ENCODE peak calls at places on chromosomes 6 and 20, in eight cellular contexts. R is ovary, T is H1, B is SK-N-SH, M is A549, U is stomach, K is transverse colon, C is upper lobe of left lung. J is an unnamed sample.

GRCh38 chr6:120198033-120198432 is 848.5 kb upstream of the MAN1A1 start:
- DNase-seq in R (no peak), T (no peak), B (peak), M (no peak), U (no peak), K (no peak), C (no peak), J (no peak)

GRCh38 chr6:53033764-53034163 is 31.4 kb upstream of the FBXO9 start:
- DNase-seq in R (peak), T (no peak), B (no peak), M (no peak), U (no peak), K (no peak), C (no peak), J (no peak)

GRCh38 chr6:157098999-157099398 is 224.3 kb downstream of the TMEM242 start:
- DNase-seq in R (no peak), T (no peak), B (no peak), M (no peak), U (no peak), K (no peak), C (no peak), J (no peak)

GRCh38 chr6:113050010-113050893 is 703.1 kb downstream of the RFPL4B start:
- DNase-seq in R (no peak), T (no peak), B (no peak), M (no peak), U (no peak), K (no peak), C (no peak), J (no peak)

GRCh38 chr20:50746138-50746940 is 15.0 kb downstream of the PARD6B start:
- DNase-seq in R (no peak), T (no peak), B (no peak), M (no peak), U (no peak), K (no peak), C (no peak), J (no peak)

GRCh38 chr20:47152078-47152477 is 204.4 kb downstream of the ZMYND8 start:
- DNase-seq in R (no peak), T (no peak), B (no peak), M (no peak), U (no peak), K (no peak), C (no peak), J (no peak)

GRCh38 chr6:147161974-147162495 is 42.2 kb upstream of the STXBP5 start:
- DNase-seq in R (no peak), T (no peak), B (no peak), M (peak), U (no peak), K (peak), C (no peak), J (no peak)

GRCh38 chr20:42492285-42492684 is 697.4 kb downstream of the PTPRT start:
- DNase-seq in R (no peak), T (no peak), B (no peak), M (no peak), U (no peak), K (no peak), C (no peak), J (no peak)

GRCh38 chr6:149750136-149750609 is 632 bp downstream of the PCMT1 start:
- DNase-seq in R (peak), T (peak), B (peak), M (peak), U (peak), K (peak), C (peak), J (peak)

GRCh38 chr6:147738089-147738488 is 229.6 kb downstream of the SAMD5 start:
- DNase-seq in R (no peak), T (no peak), B (no peak), M (no peak), U (no peak), K (no peak), C (no peak), J (no peak)

GRCh38 chr6:128981716-128982115 is 98.8 kb downstream of the LAMA2 start:
- DNase-seq in R (no peak), T (no peak), B (no peak), M (no peak), U (no peak), K (no peak), C (no peak), J (no peak)

GRCh38 chr6:70834520-70834919 is 122.3 kb downstream of the B3GAT2 start:
- DNase-seq in R (no peak), T (no peak), B (no peak), M (no peak), U (no peak), K (no peak), C (no peak), J (no peak)

GRCh38 chr6:22327881-22328280 is 31.0 kb upstream of the PRL start:
- DNase-seq in R (no peak), T (no peak), B (no peak), M (no peak), U (no peak), K (no peak), C (no peak), J (no peak)

GRCh38 chr6:135743476-135743875 is 108.0 kb upstream of the PDE7B start:
- DNase-seq in R (no peak), T (no peak), B (no peak), M (no peak), U (no peak), K (no peak), C (no peak), J (no peak)

GRCh38 chr6:21390537-21391213 is 202.9 kb upstream of the SOX4 start:
- DNase-seq in R (no peak), T (no peak), B (no peak), M (no peak), U (no peak), K (no peak), C (no peak), J (no peak)

GRCh38 chr20:63772781-63773520 is 33.4 kb downstream of the SLC2A4RG start:
- DNase-seq in R (peak), T (no peak), B (no peak), M (no peak), U (no peak), K (no peak), C (peak), J (no peak)

GRCh38 chr6:44494011-44494501 is 106.5 kb downstream of the CDC5L start:
- DNase-seq in R (no peak), T (no peak), B (no peak), M (peak), U (no peak), K (no peak), C (peak), J (no peak)

GRCh38 chr20:39468703-39469102 is 506.6 kb downstream of the DHX35 start:
- DNase-seq in R (no peak), T (no peak), B (no peak), M (no peak), U (no peak), K (no peak), C (no peak), J (no peak)

GRCh38 chr6:129523814-129524213 is 186.2 kb downstream of the ARHGAP18 start:
- DNase-seq in R (no peak), T (no peak), B (no peak), M (no peak), U (no peak), K (no peak), C (no peak), J (no peak)

GRCh38 chr6:157510329-157511188 is 129.6 kb downstream of the ZDHHC14 start:
- DNase-seq in R (no peak), T (no peak), B (no peak), M (no peak), U (no peak), K (no peak), C (no peak), J (no peak)

GRCh38 chr6:142030115-142030619 is 102.6 kb upstream of the GJE1 start:
- DNase-seq in R (no peak), T (no peak), B (no peak), M (no peak), U (no peak), K (no peak), C (no peak), J (no peak)

GRCh38 chr20:44166477-44166876 is 20.5 kb downstream of the JPH2 start:
- DNase-seq in R (no peak), T (no peak), B (no peak), M (peak), U (no peak), K (no peak), C (no peak), J (no peak)

GRCh38 chr6:56246544-56246940 is 838 bp downstream of the COL21A1 start:
- DNase-seq in R (no peak), T (peak), B (no peak), M (no peak), U (no peak), K (no peak), C (no peak), J (no peak)

GRCh38 chr6:43278524-43279078 is 19.5 kb upstream of the SLC22A7 start:
- DNase-seq in R (no peak), T (no peak), B (no peak), M (peak), U (no peak), K (peak), C (no peak), J (no peak)

GRCh38 chr6:166402582-166403277 is 20.0 kb upstream of the MPC1 start:
- DNase-seq in R (no peak), T (peak), B (peak), M (no peak), U (no peak), K (no peak), C (no peak), J (no peak)

GRCh38 chr20:32581839-32582658 is 3.1 kb downstream of the NOL4L start:
- DNase-seq in R (no peak), T (peak), B (no peak), M (no peak), U (no peak), K (no peak), C (no peak), J (no peak)

GRCh38 chr6:169632841-169633240 is 69.0 kb downstream of the WDR27 start:
- DNase-seq in R (no peak), T (no peak), B (no peak), M (no peak), U (no peak), K (no peak), C (no peak), J (no peak)

GRCh38 chr6:47780510-47781356 is 1.1 kb upstream of the OPN5 start:
- DNase-seq in R (no peak), T (peak), B (peak), M (peak), U (peak), K (peak), C (peak), J (no peak)

GRCh38 chr6:88008411-88008810 is 39.2 kb upstream of the SPACA1 start:
- DNase-seq in R (no peak), T (no peak), B (no peak), M (no peak), U (no peak), K (no peak), C (no peak), J (no peak)

GRCh38 chr6:42569102-42570028 is 5.5 kb downstream of the UBR2 start:
- DNase-seq in R (no peak), T (no peak), B (no peak), M (peak), U (no peak), K (no peak), C (no peak), J (no peak)

GRCh38 chr6:105087571-105088211 is 92.1 kb downstream of the POPDC3 start:
- DNase-seq in R (peak), T (no peak), B (peak), M (peak), U (peak), K (peak), C (peak), J (no peak)

GRCh38 chr6:110778331-110778730 is 36.9 kb downstream of the CDK19 start:
- DNase-seq in R (no peak), T (no peak), B (no peak), M (no peak), U (no peak), K (no peak), C (no peak), J (no peak)

DNA sequence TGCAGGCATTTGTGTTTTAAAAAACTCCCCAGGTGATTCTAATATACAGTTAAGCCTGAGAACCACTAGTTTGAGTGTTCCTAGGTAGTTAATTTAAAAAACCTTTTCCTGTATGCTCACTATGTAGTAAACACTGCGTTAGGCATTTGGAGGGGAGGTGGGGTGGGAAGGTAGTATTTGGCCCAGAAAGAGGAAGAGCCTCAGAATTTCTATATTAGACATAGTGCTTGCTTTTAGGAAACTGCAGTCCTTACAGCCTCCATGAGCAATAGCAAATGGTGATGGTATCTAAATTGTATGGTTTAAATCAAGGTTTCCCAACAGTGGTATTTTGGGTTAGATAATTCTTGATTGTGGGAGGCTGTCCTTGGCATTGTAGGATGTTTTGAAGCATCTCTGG is 61.4 kb upstream of the RIPOR2 start:
- DNase-seq in R (no peak), T (no peak), B (no peak), M (no peak), U (no peak), K (no peak), C (no peak), J (no peak)
- H3K27ac ChIP-seq in R (no peak), T (no peak), B (no peak), M (no peak), U (no peak), K (no peak), C (peak), J (no peak)

GRCh38 chr6:73079978-73080377 is 145.3 kb downstream of the KHDC1L start:
- DNase-seq in R (no peak), T (no peak), B (no peak), M (peak), U (no peak), K (no peak), C (no peak), J (no peak)
- TF ChIP-seq EP300 in R (no peak), T (no peak), B (no peak), M (no peak), U (no peak), K (no peak), C (no peak), J (no peak)

DNA sequence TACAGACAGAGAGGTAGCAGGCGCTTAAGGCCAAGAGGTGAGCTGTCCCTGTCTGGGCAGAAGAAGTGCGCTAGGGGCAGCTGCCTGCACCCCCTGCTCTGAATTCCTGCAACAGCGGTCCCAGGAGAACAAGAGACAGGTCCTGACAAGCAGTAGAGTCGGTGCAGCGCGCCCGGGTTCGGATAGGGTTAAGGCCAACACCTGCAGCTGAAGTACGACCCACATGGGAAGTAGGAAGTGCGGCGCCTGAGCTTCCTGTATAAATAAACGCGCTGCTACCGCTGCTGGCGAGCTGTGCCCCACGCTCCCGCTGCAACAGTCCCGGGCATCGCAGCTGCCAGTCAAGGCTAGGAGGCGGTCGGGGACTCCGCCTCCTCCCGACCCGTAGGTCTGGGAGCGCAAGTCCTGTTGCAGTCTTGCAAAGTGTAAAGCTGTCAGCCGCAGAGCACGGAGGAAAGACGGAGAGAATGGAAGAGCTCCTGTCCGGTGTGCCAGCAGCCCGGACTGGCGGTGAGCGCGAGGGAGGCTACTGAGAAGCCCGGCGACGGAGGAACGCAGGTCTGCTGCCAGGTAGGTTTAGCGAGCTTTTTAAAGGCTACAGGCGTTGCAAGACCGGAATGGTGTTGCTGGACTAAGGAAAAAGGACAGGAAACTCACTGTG is at the start of gene RNF144B:
- DNase-seq in R (peak), T (peak), B (peak), M (peak), U (peak), K (peak), C (peak), J (peak)
- H3K27ac ChIP-seq in R (no peak), T (no peak), B (peak), M (peak), U (peak), K (peak), C (peak), J (peak)

DNA sequence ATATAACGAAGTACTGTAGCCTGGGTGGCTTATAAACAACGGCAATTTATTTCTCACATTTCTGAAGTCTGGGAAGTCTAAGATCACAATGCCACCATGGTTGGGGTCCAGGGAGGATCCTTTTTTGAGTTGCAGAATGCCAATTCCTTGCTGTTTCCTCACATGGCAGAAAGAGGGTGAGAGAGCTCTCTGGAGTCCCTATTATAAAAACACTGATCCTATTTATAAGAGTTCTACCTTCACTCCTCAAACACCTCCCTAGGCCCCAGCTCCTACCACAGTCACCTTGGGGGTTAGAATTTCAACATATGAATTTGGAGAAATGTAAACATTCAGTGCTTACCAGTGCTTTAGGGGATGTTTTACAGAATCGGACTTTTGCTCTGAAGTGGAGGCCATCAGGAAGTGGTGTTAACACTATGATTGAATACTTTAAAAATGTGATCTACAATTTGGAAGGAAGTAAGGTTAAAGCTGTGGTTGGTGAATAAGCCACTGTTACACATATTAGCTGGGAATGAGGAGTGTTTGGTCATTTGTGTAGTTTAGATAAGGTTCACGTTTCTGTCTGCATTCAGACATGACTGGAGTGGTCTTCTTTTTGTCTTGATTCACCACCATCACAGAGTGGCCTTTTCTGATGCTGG is 79.9 kb upstream of the SPTLC3 start:
- DNase-seq in R (no peak), T (no peak), B (no peak), M (peak), U (no peak), K (no peak), C (no peak), J (no peak)
- TF ChIP-seq EP300 in R (no peak), T (no peak), B (no peak), M (no peak), U (no peak), K (no peak), C (no peak), J (no peak)

GRCh38 chr20:17680836-17681740 is 954 bp downstream of the RRBP1 start:
- DNase-seq in R (peak), T (peak), B (peak), M (peak), U (peak), K (peak), C (peak), J (no peak)
- H3K27ac ChIP-seq in R (peak), T (peak), B (no peak), M (peak), U (peak), K (peak), C (peak), J (peak)

GRCh38 chr6:153568601-153569000 is 437.5 kb upstream of the RGS17 start:
- DNase-seq in R (no peak), T (no peak), B (no peak), M (no peak), U (no peak), K (no peak), C (no peak), J (no peak)

GRCh38 chr6:153564803-153565202 is 433.7 kb upstream of the RGS17 start:
- DNase-seq in R (no peak), T (no peak), B (no peak), M (no peak), U (no peak), K (no peak), C (no peak), J (no peak)

DNA sequence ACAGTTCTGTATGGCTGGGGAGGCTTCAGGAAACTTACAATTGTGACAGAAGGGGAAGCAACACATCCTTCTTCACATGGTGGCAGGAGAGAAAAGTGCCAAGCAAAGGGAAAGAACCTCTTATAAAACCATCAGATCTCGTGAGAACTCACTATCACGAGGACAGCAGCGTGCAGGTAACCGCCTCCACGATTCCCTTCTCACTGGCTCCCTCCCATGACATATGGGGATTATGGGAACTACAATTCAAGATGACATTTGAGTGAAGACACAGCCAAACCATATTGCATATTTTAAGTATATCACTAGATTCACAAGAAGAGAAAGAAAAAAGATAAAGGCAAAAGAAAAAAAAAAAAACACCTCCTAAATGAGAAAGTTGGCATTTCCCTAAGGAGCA is 431.9 kb upstream of the RGS17 start:
- DNase-seq in R (no peak), T (no peak), B (no peak), M (peak), U (no peak), K (no peak), C (no peak), J (no peak)
- TF ChIP-seq EP300 in R (no peak), T (no peak), B (no peak), M (no peak), U (no peak), K (no peak), C (no peak), J (no peak)